ENCODE peak calls at places on chromosomes 6 and 20, in five cellular contexts. One of them, this sample, is unnamed.

GRCh38 chr6:37251211-37251610 is 6.4 kb upstream of the TBC1D22B start:
- DNase-seq in astrocyte: no peak
- DNase-seq in fibroblast of lung: peak; percentile 39
- DNase-seq in DND-41: no peak
- DNase-seq in foreskin fibroblast: no peak
- DNase-seq in this sample: no peak

GRCh38 chr20:5119143-5119434 is 669 bp downstream of the PCNA start:
- DNase-seq in astrocyte: no peak
- DNase-seq in fibroblast of lung: no peak
- DNase-seq in DND-41: no peak
- DNase-seq in foreskin fibroblast: no peak
- DNase-seq in this sample: no peak

GRCh38 chr20:19889011-19889953 is 127.9 kb upstream of the NAA20 start:
- DNase-seq in astrocyte: peak; percentile 91
- DNase-seq in fibroblast of lung: peak; percentile 70
- DNase-seq in DND-41: no peak
- DNase-seq in foreskin fibroblast: no peak
- DNase-seq in this sample: no peak

GRCh38 chr6:158170656-158171081 is 2.5 kb downstream of the GTF2H5 start:
- DNase-seq in astrocyte: peak; percentile 95
- DNase-seq in fibroblast of lung: peak; percentile 90
- DNase-seq in DND-41: no peak
- DNase-seq in foreskin fibroblast: peak; percentile 83
- DNase-seq in this sample: no peak

GRCh38 chr6:37668251-37668650 is 29.4 kb downstream of the MDGA1 start:
- DNase-seq in astrocyte: peak; percentile 7
- DNase-seq in fibroblast of lung: no peak
- DNase-seq in DND-41: no peak
- DNase-seq in foreskin fibroblast: no peak
- DNase-seq in this sample: no peak

GRCh38 chr20:13873814-13874213 is 89.0 kb downstream of the NDUFAF5 start:
- DNase-seq in astrocyte: no peak
- DNase-seq in fibroblast of lung: no peak
- DNase-seq in DND-41: no peak
- DNase-seq in foreskin fibroblast: no peak
- DNase-seq in this sample: no peak

GRCh38 chr6:40444811-40445210 is 142.4 kb downstream of the LRFN2 start:
- DNase-seq in astrocyte: no peak
- DNase-seq in fibroblast of lung: no peak
- DNase-seq in DND-41: peak; percentile 34
- DNase-seq in foreskin fibroblast: no peak
- DNase-seq in this sample: no peak

GRCh38 chr6:130293800-130294199 is 71.0 kb upstream of the SAMD3 start:
- DNase-seq in astrocyte: peak; percentile 50
- DNase-seq in fibroblast of lung: peak; percentile 74
- DNase-seq in DND-41: peak; percentile 55
- DNase-seq in foreskin fibroblast: peak; percentile 70
- DNase-seq in this sample: peak; percentile 42

GRCh38 chr6:158517038-158517437 is 42.9 kb upstream of the TMEM181 start:
- DNase-seq in astrocyte: no peak
- DNase-seq in fibroblast of lung: no peak
- DNase-seq in DND-41: no peak
- DNase-seq in foreskin fibroblast: no peak
- DNase-seq in this sample: no peak

GRCh38 chr20:62710886-62711702 is 2.5 kb downstream of the NTSR1 start:
- DNase-seq in astrocyte: no peak
- DNase-seq in fibroblast of lung: no peak
- DNase-seq in DND-41: no peak
- DNase-seq in foreskin fibroblast: no peak
- DNase-seq in this sample: no peak

GRCh38 chr6:98835149-98836024 is 1.0 kb downstream of the POU3F2 start:
- DNase-seq in astrocyte: peak; percentile 38
- DNase-seq in fibroblast of lung: no peak
- DNase-seq in DND-41: no peak
- DNase-seq in foreskin fibroblast: no peak
- DNase-seq in this sample: no peak

GRCh38 chr6:154403803-154404202 is 47.2 kb upstream of the IPCEF1 start:
- DNase-seq in astrocyte: peak; percentile 74
- DNase-seq in fibroblast of lung: peak; percentile 85
- DNase-seq in DND-41: peak; percentile 8
- DNase-seq in foreskin fibroblast: peak; percentile 78
- DNase-seq in this sample: no peak

GRCh38 chr20:48384147-48384818 is 443.5 kb downstream of the PREX1 start:
- DNase-seq in astrocyte: no peak
- DNase-seq in fibroblast of lung: no peak
- DNase-seq in DND-41: peak; percentile 39
- DNase-seq in foreskin fibroblast: no peak
- DNase-seq in this sample: no peak

GRCh38 chr6:3825331-3825831 is 23.8 kb upstream of the FAM50B start:
- DNase-seq in astrocyte: no peak
- DNase-seq in fibroblast of lung: peak; percentile 42
- DNase-seq in DND-41: no peak
- DNase-seq in foreskin fibroblast: no peak
- DNase-seq in this sample: no peak

GRCh38 chr6:29850011-29850553 is 22.5 kb downstream of the HLA-G start:
- DNase-seq in astrocyte: no peak
- DNase-seq in fibroblast of lung: peak; percentile 8
- DNase-seq in DND-41: no peak
- DNase-seq in foreskin fibroblast: peak; percentile 9
- DNase-seq in this sample: no peak
- H3K4me3 ChIP-seq in astrocyte: no peak overlapping the region
- H3K4me3 ChIP-seq in fibroblast of lung: peak overlapping the region; percentile 29
- H3K4me3 ChIP-seq in DND-41: no peak overlapping the region
- H3K4me3 ChIP-seq in foreskin fibroblast: peak overlapping the region; percentile 20
- H3K4me3 ChIP-seq in this sample: no peak overlapping the region

DNA sequence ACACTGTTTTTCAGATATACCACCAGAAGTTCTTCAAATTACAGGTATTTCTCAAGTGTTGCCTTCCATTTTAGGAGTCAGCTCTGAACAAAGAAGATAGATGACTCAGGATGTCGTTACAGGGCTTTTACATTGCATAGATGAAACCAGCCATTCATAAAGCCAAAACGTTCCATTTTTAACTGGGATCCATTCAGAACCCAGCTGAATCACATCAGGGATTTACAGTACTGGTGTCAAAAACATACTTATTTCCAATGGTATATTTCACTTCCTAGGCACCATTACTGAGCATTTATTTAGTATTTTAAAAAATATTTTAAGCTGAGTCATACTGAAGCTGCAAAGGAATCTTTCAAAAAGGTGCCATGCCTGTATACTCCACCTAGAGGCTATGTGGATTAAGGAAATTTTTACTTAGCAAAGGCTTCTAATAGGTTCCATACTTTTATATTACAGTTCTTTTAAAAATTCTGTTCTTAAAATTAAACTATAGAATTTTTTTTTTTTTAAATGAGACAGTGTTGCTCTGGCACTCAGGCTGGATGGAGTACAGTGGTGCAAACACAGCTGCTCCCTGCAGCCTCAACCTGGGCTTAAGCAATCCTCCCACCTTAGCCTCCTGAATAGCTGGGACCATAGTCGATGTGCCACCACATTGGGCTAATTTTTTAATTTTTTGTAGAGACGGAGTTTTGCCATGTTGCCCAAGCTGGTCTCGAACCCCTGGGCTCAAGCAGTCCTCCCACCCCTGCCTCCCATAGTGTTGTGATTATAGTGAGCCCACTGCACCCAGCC is 2.6 kb downstream of the ASF1A start:
- DNase-seq in astrocyte: peak; percentile 60
- DNase-seq in fibroblast of lung: peak; percentile 65
- DNase-seq in DND-41: no peak
- DNase-seq in foreskin fibroblast: peak; percentile 17
- DNase-seq in this sample: peak; percentile 82
- H3K4me3 ChIP-seq in astrocyte: peak overlapping the region; percentile 91
- H3K4me3 ChIP-seq in fibroblast of lung: peak overlapping the region; percentile 77
- H3K4me3 ChIP-seq in DND-41: peak overlapping the region; percentile 98
- H3K4me3 ChIP-seq in foreskin fibroblast: peak overlapping the region; percentile 88
- H3K4me3 ChIP-seq in this sample: peak overlapping the region; percentile 87

GRCh38 chr20:42650345-42650744 is 539.4 kb downstream of the PTPRT start:
- DNase-seq in astrocyte: no peak
- DNase-seq in fibroblast of lung: no peak
- DNase-seq in DND-41: no peak
- DNase-seq in foreskin fibroblast: no peak
- DNase-seq in this sample: no peak

GRCh38 chr20:42652261-42652660 is 537.4 kb downstream of the PTPRT start:
- DNase-seq in astrocyte: no peak
- DNase-seq in fibroblast of lung: no peak
- DNase-seq in DND-41: no peak
- DNase-seq in foreskin fibroblast: no peak
- DNase-seq in this sample: no peak

DNA sequence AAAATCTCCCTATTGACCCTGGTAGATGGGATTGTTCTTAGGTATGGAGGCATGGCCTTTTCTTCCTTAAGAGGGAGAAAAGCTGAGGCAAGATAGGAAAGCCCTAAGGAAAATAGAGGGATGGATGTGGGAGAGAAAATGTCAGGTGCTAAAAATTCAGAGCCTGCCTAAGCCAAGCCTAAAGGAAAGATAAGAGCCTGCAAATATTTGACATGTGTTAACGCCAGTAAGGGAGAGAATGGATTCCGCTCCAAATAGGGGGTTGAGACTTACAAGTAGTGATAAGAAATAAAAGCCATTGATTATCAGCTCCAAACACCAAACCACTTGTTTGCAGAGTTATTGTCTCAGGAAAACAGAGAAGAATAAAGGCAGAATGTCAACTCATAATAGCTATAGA is 533.6 kb downstream of the PTPRT start:
- DNase-seq in astrocyte: no peak
- DNase-seq in fibroblast of lung: no peak
- DNase-seq in DND-41: no peak
- DNase-seq in foreskin fibroblast: no peak
- DNase-seq in this sample: no peak
- H3K4me3 ChIP-seq in astrocyte: no peak overlapping the region
- H3K4me3 ChIP-seq in fibroblast of lung: no peak overlapping the region
- H3K4me3 ChIP-seq in DND-41: no peak overlapping the region
- H3K4me3 ChIP-seq in foreskin fibroblast: no peak overlapping the region
- H3K4me3 ChIP-seq in this sample: no peak overlapping the region

GRCh38 chr6:135066806-135067205 is 12.2 kb upstream of the HBS1L start:
- DNase-seq in astrocyte: no peak
- DNase-seq in fibroblast of lung: no peak
- DNase-seq in DND-41: no peak
- DNase-seq in foreskin fibroblast: no peak
- DNase-seq in this sample: no peak

GRCh38 chr6:135064586-135064985 is 10.0 kb upstream of the HBS1L start:
- DNase-seq in astrocyte: no peak
- DNase-seq in fibroblast of lung: no peak
- DNase-seq in DND-41: no peak
- DNase-seq in foreskin fibroblast: no peak
- DNase-seq in this sample: no peak

GRCh38 chr6:135067891-135068290 is 13.3 kb upstream of the HBS1L start:
- DNase-seq in astrocyte: no peak
- DNase-seq in fibroblast of lung: no peak
- DNase-seq in DND-41: no peak
- DNase-seq in foreskin fibroblast: no peak
- DNase-seq in this sample: no peak

GRCh38 chr6:135063926-135064325 is 9.3 kb upstream of the HBS1L start:
- DNase-seq in astrocyte: no peak
- DNase-seq in fibroblast of lung: no peak
- DNase-seq in DND-41: no peak
- DNase-seq in foreskin fibroblast: no peak
- DNase-seq in this sample: no peak

GRCh38 chr6:135066397-135066796 is 11.8 kb upstream of the HBS1L start:
- DNase-seq in astrocyte: no peak
- DNase-seq in fibroblast of lung: no peak
- DNase-seq in DND-41: no peak
- DNase-seq in foreskin fibroblast: no peak
- DNase-seq in this sample: no peak
- H3K4me3 ChIP-seq in astrocyte: no peak overlapping the region
- H3K4me3 ChIP-seq in fibroblast of lung: no peak overlapping the region
- H3K4me3 ChIP-seq in DND-41: no peak overlapping the region
- H3K4me3 ChIP-seq in foreskin fibroblast: no peak overlapping the region
- H3K4me3 ChIP-seq in this sample: no peak overlapping the region

GRCh38 chr20:36575066-36575743 is 1.8 kb downstream of the TGIF2 start:
- DNase-seq in astrocyte: peak; percentile 36
- DNase-seq in fibroblast of lung: peak; percentile 45
- DNase-seq in DND-41: peak; percentile 34
- DNase-seq in foreskin fibroblast: no peak
- DNase-seq in this sample: no peak
- H3K4me3 ChIP-seq in astrocyte: peak overlapping the region; percentile 69
- H3K4me3 ChIP-seq in fibroblast of lung: peak overlapping the region; percentile 64
- H3K4me3 ChIP-seq in DND-41: peak overlapping the region; percentile 65
- H3K4me3 ChIP-seq in foreskin fibroblast: peak overlapping the region; percentile 67
- H3K4me3 ChIP-seq in this sample: peak overlapping the region; percentile 78

GRCh38 chr20:38726849-38727601 is 2.7 kb downstream of the SLC32A1 start:
- DNase-seq in astrocyte: no peak
- DNase-seq in fibroblast of lung: peak; percentile 15
- DNase-seq in DND-41: peak; percentile 29
- DNase-seq in foreskin fibroblast: no peak
- DNase-seq in this sample: no peak
- H3K4me3 ChIP-seq in astrocyte: no peak overlapping the region
- H3K4me3 ChIP-seq in fibroblast of lung: no peak overlapping the region
- H3K4me3 ChIP-seq in DND-41: no peak overlapping the region
- H3K4me3 ChIP-seq in foreskin fibroblast: no peak overlapping the region
- H3K4me3 ChIP-seq in this sample: no peak overlapping the region

GRCh38 chr6:44074383-44075136 is 52.7 kb downstream of the MRPL14 start:
- DNase-seq in astrocyte: peak; percentile 55
- DNase-seq in fibroblast of lung: peak; percentile 82
- DNase-seq in DND-41: peak; percentile 76
- DNase-seq in foreskin fibroblast: peak; percentile 83
- DNase-seq in this sample: peak; percentile 72
- H3K4me3 ChIP-seq in astrocyte: no peak overlapping the region
- H3K4me3 ChIP-seq in fibroblast of lung: no peak overlapping the region
- H3K4me3 ChIP-seq in DND-41: peak overlapping the region; percentile 66
- H3K4me3 ChIP-seq in foreskin fibroblast: peak overlapping the region; percentile 23
- H3K4me3 ChIP-seq in this sample: peak overlapping the region; percentile 50

GRCh38 chr6:160420253-160420968 is 72.2 kb downstream of the SLC22A3 start:
- DNase-seq in astrocyte: no peak
- DNase-seq in fibroblast of lung: no peak
- DNase-seq in DND-41: no peak
- DNase-seq in foreskin fibroblast: no peak
- DNase-seq in this sample: no peak

GRCh38 chr6:160417550-160417949 is 69.4 kb downstream of the SLC22A3 start:
- DNase-seq in astrocyte: no peak
- DNase-seq in fibroblast of lung: no peak
- DNase-seq in DND-41: no peak
- DNase-seq in foreskin fibroblast: no peak
- DNase-seq in this sample: no peak

GRCh38 chr6:160420969-160421556 is 72.9 kb downstream of the SLC22A3 start:
- DNase-seq in astrocyte: no peak
- DNase-seq in fibroblast of lung: no peak
- DNase-seq in DND-41: no peak
- DNase-seq in foreskin fibroblast: no peak
- DNase-seq in this sample: no peak

GRCh38 chr6:160418370-160418769 is 70.2 kb downstream of the SLC22A3 start:
- DNase-seq in astrocyte: no peak
- DNase-seq in fibroblast of lung: no peak
- DNase-seq in DND-41: no peak
- DNase-seq in foreskin fibroblast: no peak
- DNase-seq in this sample: no peak

GRCh38 chr6:160419488-160419887 is 71.3 kb downstream of the SLC22A3 start:
- DNase-seq in astrocyte: no peak
- DNase-seq in fibroblast of lung: no peak
- DNase-seq in DND-41: no peak
- DNase-seq in foreskin fibroblast: no peak
- DNase-seq in this sample: no peak
- H3K4me3 ChIP-seq in astrocyte: no peak overlapping the region
- H3K4me3 ChIP-seq in fibroblast of lung: no peak overlapping the region
- H3K4me3 ChIP-seq in DND-41: no peak overlapping the region
- H3K4me3 ChIP-seq in foreskin fibroblast: no peak overlapping the region
- H3K4me3 ChIP-seq in this sample: no peak overlapping the region